ENCODE peak calls at places on chromosomes 4 and X, in seven cellular contexts. Y, Q, T, L, I, B and S are unnamed samples.

GRCh38 chr4:181966084-181966483 is 277.1 kb upstream of the TENM3 start:
- DNase-seq in Y (peak; percentile 68), Q (peak; percentile 14), T (no peak), L (no peak), I (no peak), B (no peak), S (no peak)

GRCh38 chrX:39848243-39848642 is 249.5 kb downstream of the BCOR start:
- DNase-seq in Y (peak; percentile 56), Q (peak; percentile 58), T (no peak), L (no peak), I (no peak), B (no peak), S (no peak)

GRCh38 chr4:147616849-147617172 is 386 bp upstream of the TMEM184C start:
- DNase-seq in Y (no peak), Q (no peak), T (no peak), L (no peak), I (no peak), B (no peak), S (no peak)

GRCh38 chrX:108001218-108001814 is 19.1 kb upstream of the TEX13B start:
- DNase-seq in Y (peak; percentile 36), Q (peak; percentile 56), T (no peak), L (no peak), I (peak; percentile 37), B (no peak), S (peak; percentile 68)

GRCh38 chr4:129342820-129343219 is 246.9 kb downstream of the C4orf33 start:
- DNase-seq in Y (peak; percentile 67), Q (peak; percentile 87), T (no peak), L (no peak), I (no peak), B (no peak), S (no peak)

GRCh38 chrX:129360175-129360574 is 163.1 kb downstream of the SMARCA1 start:
- DNase-seq in Y (peak; percentile 40), Q (peak; percentile 62), T (peak; percentile 29), L (no peak), I (peak; percentile 55), B (no peak), S (peak; percentile 59)

GRCh38 chrX:123731987-123732678 is 719 bp downstream of the THOC2 start:
- DNase-seq in Y (peak; percentile 10), Q (peak; percentile 15), T (peak; percentile 16), L (no peak), I (peak; percentile 10), B (no peak), S (no peak)

GRCh38 chr4:138576684-138577083 is 334.5 kb upstream of the SLC7A11 start:
- DNase-seq in Y (peak; percentile 68), Q (peak; percentile 58), T (no peak), L (no peak), I (no peak), B (no peak), S (no peak)

GRCh38 chr4:174592256-174592984 is 70.1 kb upstream of the HPGD start:
- DNase-seq in Y (no peak), Q (no peak), T (no peak), L (no peak), I (no peak), B (no peak), S (no peak)

GRCh38 chr4:69689530-69690111 is 36.6 kb upstream of the UGT2A1 start:
- DNase-seq in Y (peak; percentile 26), Q (peak; percentile 65), T (no peak), L (no peak), I (no peak), B (no peak), S (peak; percentile 28)

GRCh38 chrX:76248901-76249300 is 76.0 kb downstream of the PBDC1 start:
- DNase-seq in Y (no peak), Q (no peak), T (no peak), L (no peak), I (no peak), B (no peak), S (no peak)